ENCODE peak calls at places on chromosome 13, in seven cellular contexts. B is IMR-90, A is A549, M is K562, H is WTC11, V is SK-N-SH, R is HepG2. Z is an unnamed sample.
A peak's percentile ranks its signal among the peaks of the same experiment; 100 is the strongest.

GRCh38 chr13:70523622-70524021 is 415.4 kb upstream of the KLHL1 start:
- DNase-seq in A (no peak), H (no peak), R (no peak), V (peak; percentile 49), M (no peak), B (no peak), Z (no peak)

GRCh38 chr13:36920612-36921185 is 661 bp upstream of the SMAD9 start:
- DNase-seq in H (no peak), R (no peak), V (no peak), A (no peak), B (no peak), M (no peak), Z (no peak)

GRCh38 chr13:109088528-109088927 is 459.1 kb downstream of the MYO16 start:
- DNase-seq in A (no peak), B (no peak), V (no peak), H (no peak), R (no peak), M (no peak), Z (no peak)

GRCh38 chr13:43357435-43358065 is 334.2 kb downstream of the DNAJC15 start:
- DNase-seq in V (no peak), R (no peak), H (no peak), A (no peak), M (no peak), B (no peak), Z (no peak)

GRCh38 chr13:109121826-109122225 is 492.4 kb downstream of the MYO16 start:
- DNase-seq in M (no peak), R (no peak), B (no peak), V (no peak), A (no peak), H (no peak), Z (no peak)

GRCh38 chr13:50594276-50594970 is 249.1 kb downstream of the DLEU7 start:
- DNase-seq in B (no peak), R (peak; percentile 34), A (no peak), M (no peak), V (peak; percentile 27), H (peak; percentile 43), Z (peak; percentile 79)

GRCh38 chr13:41905600-41906254 is 55.2 kb downstream of the VWA8 start:
- DNase-seq in R (peak; percentile 28), B (peak; percentile 48), A (peak; percentile 25), M (peak; percentile 32), V (peak; percentile 33), H (no peak), Z (no peak)

GRCh38 chr13:40446365-40446764 is 220.1 kb downstream of the FOXO1 start:
- DNase-seq in R (no peak), V (no peak), A (no peak), M (no peak), B (no peak), H (no peak), Z (no peak)

GRCh38 chr13:52842440-52842839 is 6.0 kb downstream of the PCDH8 start:
- DNase-seq in A (no peak), V (peak; percentile 69), H (no peak), B (no peak), M (no peak), R (peak; percentile 65), Z (no peak)

GRCh38 chr13:25886438-25887214 is 165.2 kb downstream of the SHISA2 start:
- DNase-seq in B (peak; percentile 44), R (no peak), V (no peak), H (no peak), A (no peak), M (no peak), Z (no peak)

GRCh38 chr13:28613562-28613961 is 45.4 kb upstream of the POMP start:
- DNase-seq in B (no peak), A (no peak), M (no peak), V (no peak), H (no peak), R (no peak), Z (no peak)

GRCh38 chr13:26813626-26814348 is 53.2 kb upstream of the GPR12 start:
- DNase-seq in V (no peak), A (no peak), R (no peak), B (no peak), M (no peak), H (no peak), Z (no peak)

GRCh38 chr13:24858953-24859352 is 95.0 kb downstream of the RNF17 start:
- DNase-seq in B (no peak), A (no peak), V (no peak), M (no peak), R (no peak), H (no peak), Z (no peak)

GRCh38 chr13:47661076-47661475 is 340.0 kb downstream of the SUCLA2 start:
- DNase-seq in B (peak; percentile 85), M (no peak), H (no peak), V (no peak), A (no peak), R (no peak), Z (no peak)

GRCh38 chr13:37163626-37164365 is 58.3 kb upstream of the CSNK1A1L start:
- DNase-seq in V (no peak), H (no peak), B (no peak), A (no peak), M (no peak), R (no peak), Z (no peak)

GRCh38 chr13:22665531-22665930 is 515.2 kb upstream of the SGCG start:
- DNase-seq in V (no peak), M (no peak), H (no peak), A (no peak), R (no peak), B (no peak), Z (no peak)

GRCh38 chr13:37934339-37935191 is 65.0 kb upstream of the TRPC4 start:
- DNase-seq in V (no peak), R (no peak), B (no peak), A (no peak), M (no peak), H (peak; percentile 25), Z (no peak)

GRCh38 chr13:83190020-83190419 is 692.3 kb downstream of the SLITRK1 start:
- DNase-seq in A (no peak), M (no peak), R (no peak), V (no peak), B (no peak), H (no peak), Z (no peak)

GRCh38 chr13:113785051-113786010 is 26.3 kb downstream of the TMEM255B start:
- DNase-seq in A (no peak), M (no peak), B (peak; percentile 74), V (no peak), H (no peak), R (no peak), Z (no peak)
- TF ChIP-seq USF2 in A (no peak), M (no peak), B (no peak), V (no peak), H (no peak), R (no peak), Z (no peak)

GRCh38 chr13:111167290-111167689 is 52.2 kb downstream of the ARHGEF7 start:
- DNase-seq in H (no peak), B (no peak), V (no peak), R (no peak), A (no peak), M (no peak), Z (no peak)
- TF ChIP-seq USF2 in H (no peak), B (no peak), V (no peak), R (no peak), A (no peak), M (no peak), Z (no peak)

GRCh38 chr13:45003417-45003816 is 14.1 kb downstream of the GPALPP1 start:
- DNase-seq in R (no peak), B (no peak), M (no peak), H (no peak), A (no peak), V (no peak), Z (no peak)
- TF ChIP-seq USF2 in R (no peak), B (no peak), M (no peak), H (no peak), A (no peak), V (no peak), Z (no peak)

GRCh38 chr13:31594056-31594455 is 145.3 kb upstream of the RXFP2 start:
- DNase-seq in H (no peak), M (no peak), B (no peak), R (no peak), V (no peak), A (no peak), Z (no peak)

GRCh38 chr13:31588331-31588730 is 151.0 kb upstream of the RXFP2 start:
- DNase-seq in A (no peak), R (no peak), M (no peak), V (no peak), H (no peak), B (no peak), Z (no peak)

GRCh38 chr13:31587696-31588266 is 151.5 kb upstream of the RXFP2 start:
- DNase-seq in B (no peak), H (no peak), R (no peak), M (no peak), A (no peak), V (no peak), Z (no peak)

GRCh38 chr13:31591834-31592233 is 147.5 kb upstream of the RXFP2 start:
- DNase-seq in B (no peak), H (no peak), M (no peak), V (no peak), A (no peak), R (no peak), Z (no peak)

DNA sequence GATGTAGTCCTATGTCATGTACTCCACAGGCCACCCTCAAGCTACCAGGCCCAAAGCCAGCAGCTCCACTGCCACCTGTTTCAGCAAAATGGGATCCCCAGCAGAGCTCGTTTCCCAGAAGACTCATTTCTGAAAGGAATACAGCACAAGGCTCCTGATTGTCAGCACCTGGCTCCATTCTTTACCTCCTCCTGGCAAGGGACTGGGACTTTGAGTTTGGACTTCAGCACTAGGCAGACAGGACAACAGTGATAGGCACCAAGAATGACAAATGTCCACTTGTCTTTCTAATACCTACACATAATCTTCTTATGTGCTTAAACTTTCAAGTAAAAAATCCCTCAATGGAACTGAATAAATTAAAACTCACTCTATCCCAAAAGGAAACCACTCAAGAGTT is 150.4 kb upstream of the RXFP2 start:
- DNase-seq in R (no peak), V (no peak), A (no peak), H (no peak), M (no peak), B (no peak), Z (no peak)
- TF ChIP-seq USF2 in R (no peak), V (no peak), A (no peak), H (no peak), M (no peak), B (no peak), Z (no peak)